ENCODE peak calls at places on chromosomes 7 and 10, in eight cellular contexts. One of them, this sample, is unnamed.

GRCh38 chr7:130486963-130487324 is 4.9 kb upstream of the MEST start:
- DNase-seq in GM12864: no peak
- DNase-seq in adrenal gland: no peak
- DNase-seq in A549: no peak
- DNase-seq in ovary: no peak
- DNase-seq in AG10803: no peak
- DNase-seq in progenitor cell of endocrine pancreas: no peak
- DNase-seq in AG09309: no peak
- DNase-seq in this sample: no peak

GRCh38 chr7:2016021-2016631 is 216.6 kb downstream of the MAD1L1 start:
- DNase-seq in adrenal gland: no peak
- DNase-seq in progenitor cell of endocrine pancreas: no peak
- DNase-seq in AG10803: no peak
- DNase-seq in A549: no peak
- DNase-seq in ovary: no peak
- DNase-seq in GM12864: no peak
- DNase-seq in AG09309: no peak
- DNase-seq in this sample: no peak

GRCh38 chr10:8407561-8408021 is 353.1 kb downstream of the GATA3 start:
- DNase-seq in adrenal gland: no peak
- DNase-seq in GM12864: no peak
- DNase-seq in ovary: no peak
- DNase-seq in AG09309: no peak
- DNase-seq in progenitor cell of endocrine pancreas: no peak
- DNase-seq in AG10803: no peak
- DNase-seq in A549: peak
- DNase-seq in this sample: no peak

GRCh38 chr7:100102950-100103840 is 1.8 kb downstream of the AP4M1 start:
- DNase-seq in progenitor cell of endocrine pancreas: no peak
- DNase-seq in A549: no peak
- DNase-seq in AG10803: peak
- DNase-seq in adrenal gland: no peak
- DNase-seq in ovary: no peak
- DNase-seq in AG09309: peak
- DNase-seq in GM12864: no peak
- DNase-seq in this sample: no peak

GRCh38 chr10:22712959-22713852 is 1.2 kb downstream of the PIP4K2A start:
- DNase-seq in AG09309: no peak
- DNase-seq in ovary: peak
- DNase-seq in A549: no peak
- DNase-seq in GM12864: no peak
- DNase-seq in AG10803: peak
- DNase-seq in adrenal gland: peak
- DNase-seq in progenitor cell of endocrine pancreas: peak
- DNase-seq in this sample: peak

GRCh38 chr10:101643546-101643945 is 51.4 kb downstream of the FBXW4 start:
- DNase-seq in GM12864: no peak
- DNase-seq in adrenal gland: no peak
- DNase-seq in A549: no peak
- DNase-seq in AG09309: no peak
- DNase-seq in AG10803: no peak
- DNase-seq in ovary: no peak
- DNase-seq in progenitor cell of endocrine pancreas: no peak
- DNase-seq in this sample: no peak

GRCh38 chr10:44787480-44788075 is 123.6 kb upstream of the TMEM72 start:
- DNase-seq in AG10803: no peak
- DNase-seq in adrenal gland: no peak
- DNase-seq in ovary: no peak
- DNase-seq in A549: no peak
- DNase-seq in AG09309: no peak
- DNase-seq in GM12864: no peak
- DNase-seq in progenitor cell of endocrine pancreas: no peak
- DNase-seq in this sample: no peak

GRCh38 chr7:73342645-73343044 is 14.7 kb downstream of the FKBP6 start:
- DNase-seq in AG09309: no peak
- DNase-seq in adrenal gland: no peak
- DNase-seq in progenitor cell of endocrine pancreas: no peak
- DNase-seq in A549: peak
- DNase-seq in ovary: no peak
- DNase-seq in GM12864: no peak
- DNase-seq in AG10803: peak
- DNase-seq in this sample: no peak

GRCh38 chr10:1187151-1187854 is 131.1 kb downstream of the WDR37 start:
- DNase-seq in AG09309: no peak
- DNase-seq in adrenal gland: no peak
- DNase-seq in A549: no peak
- DNase-seq in AG10803: no peak
- DNase-seq in GM12864: no peak
- DNase-seq in ovary: no peak
- DNase-seq in progenitor cell of endocrine pancreas: no peak
- DNase-seq in this sample: no peak

GRCh38 chr7:130880668-130881067 is 146.7 kb upstream of the KLF14 start:
- DNase-seq in AG10803: no peak
- DNase-seq in A549: no peak
- DNase-seq in AG09309: no peak
- DNase-seq in ovary: no peak
- DNase-seq in adrenal gland: no peak
- DNase-seq in GM12864: no peak
- DNase-seq in progenitor cell of endocrine pancreas: no peak
- DNase-seq in this sample: no peak

GRCh38 chr7:12619461-12620069 is 49.0 kb downstream of the SCIN start:
- DNase-seq in ovary: no peak
- DNase-seq in A549: no peak
- DNase-seq in AG10803: no peak
- DNase-seq in progenitor cell of endocrine pancreas: no peak
- DNase-seq in GM12864: no peak
- DNase-seq in AG09309: no peak
- DNase-seq in adrenal gland: no peak
- DNase-seq in this sample: no peak

GRCh38 chr7:76296743-76297740 is 5.4 kb upstream of the HSPB1 start:
- DNase-seq in adrenal gland: no peak
- DNase-seq in A549: peak
- DNase-seq in ovary: peak
- DNase-seq in GM12864: no peak
- DNase-seq in AG10803: peak
- DNase-seq in AG09309: peak
- DNase-seq in progenitor cell of endocrine pancreas: no peak
- DNase-seq in this sample: no peak

GRCh38 chr10:34157501-34157900 is 657.6 kb downstream of the PARD3 start:
- DNase-seq in progenitor cell of endocrine pancreas: no peak
- DNase-seq in A549: no peak
- DNase-seq in adrenal gland: no peak
- DNase-seq in AG09309: no peak
- DNase-seq in GM12864: no peak
- DNase-seq in AG10803: peak
- DNase-seq in ovary: no peak
- DNase-seq in this sample: no peak

GRCh38 chr7:102322202-102322715 is 34.0 kb downstream of the SPDYE6 start:
- DNase-seq in ovary: no peak
- DNase-seq in A549: no peak
- DNase-seq in AG10803: no peak
- DNase-seq in adrenal gland: no peak
- DNase-seq in GM12864: no peak
- DNase-seq in AG09309: no peak
- DNase-seq in progenitor cell of endocrine pancreas: no peak
- DNase-seq in this sample: no peak

GRCh38 chr7:121337398-121337797 is 8.6 kb downstream of the WNT16 start:
- DNase-seq in adrenal gland: no peak
- DNase-seq in AG10803: peak
- DNase-seq in A549: no peak
- DNase-seq in GM12864: no peak
- DNase-seq in AG09309: no peak
- DNase-seq in progenitor cell of endocrine pancreas: no peak
- DNase-seq in ovary: no peak
- DNase-seq in this sample: no peak

GRCh38 chr10:68992721-68993440 is 4.3 kb downstream of the KIFBP start:
- DNase-seq in adrenal gland: peak
- DNase-seq in ovary: peak
- DNase-seq in GM12864: no peak
- DNase-seq in A549: no peak
- DNase-seq in AG10803: peak
- DNase-seq in AG09309: peak
- DNase-seq in progenitor cell of endocrine pancreas: no peak
- DNase-seq in this sample: no peak

DNA sequence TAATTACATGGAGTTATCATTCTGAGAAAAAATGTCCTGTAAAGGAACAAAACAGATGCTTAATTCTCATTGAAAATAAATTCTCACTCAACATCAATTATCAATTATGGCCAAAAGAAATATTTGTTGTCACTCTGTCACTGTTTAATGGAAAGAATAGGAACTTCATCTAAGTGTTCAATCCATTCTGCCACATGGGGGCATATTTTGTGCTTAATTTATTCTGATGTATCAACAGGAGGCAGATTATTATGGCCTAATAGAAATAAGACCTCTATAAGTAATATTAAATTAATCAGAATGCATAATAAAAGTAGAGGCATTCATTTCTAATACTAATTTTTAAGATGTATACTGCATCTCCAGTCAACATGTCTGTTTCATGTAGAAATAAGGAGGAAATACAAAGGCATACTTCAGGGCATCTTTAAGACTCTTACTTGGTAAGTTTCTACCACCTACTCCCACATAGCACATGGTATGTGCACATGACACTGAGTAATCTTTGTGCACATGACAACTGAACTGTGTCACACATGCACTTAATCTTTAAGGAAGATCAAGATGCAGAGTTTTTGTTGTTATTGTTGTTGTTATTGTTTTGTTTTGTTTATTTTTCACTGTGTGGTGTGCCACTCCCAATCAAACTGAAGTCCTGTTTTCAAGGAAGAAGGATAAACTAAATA is 420.4 kb upstream of the SEMA3A start:
- DNase-seq in A549: peak
- DNase-seq in AG09309: no peak
- DNase-seq in adrenal gland: no peak
- DNase-seq in AG10803: no peak
- DNase-seq in progenitor cell of endocrine pancreas: no peak
- DNase-seq in GM12864: no peak
- DNase-seq in ovary: no peak
- DNase-seq in this sample: no peak
- TF ChIP-seq CTCF in A549: peak
- TF ChIP-seq CTCF in AG09309: peak
- TF ChIP-seq CTCF in adrenal gland: no peak
- TF ChIP-seq CTCF in AG10803: no peak
- TF ChIP-seq CTCF in progenitor cell of endocrine pancreas: peak
- TF ChIP-seq CTCF in GM12864: no peak
- TF ChIP-seq CTCF in ovary: no peak
- TF ChIP-seq CTCF in this sample: no peak

DNA sequence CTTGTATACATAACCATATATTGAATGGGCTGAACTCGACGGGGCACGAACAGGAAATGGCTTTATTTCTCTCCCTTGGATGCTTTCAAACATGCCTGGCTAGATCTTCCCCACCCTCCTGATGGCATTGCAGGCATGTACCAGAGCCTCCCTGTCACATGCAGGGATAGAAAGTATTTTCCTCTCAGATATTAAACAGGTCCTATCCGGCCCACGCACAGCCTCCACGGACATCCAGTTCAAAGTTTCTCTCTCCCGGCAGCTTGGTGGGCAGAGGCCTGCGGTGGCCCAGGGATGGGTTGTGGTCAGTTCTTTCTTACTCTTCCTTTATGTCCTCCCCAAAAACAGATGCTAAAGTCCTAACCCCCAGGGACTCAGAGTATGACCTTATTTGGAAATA is 422.2 kb downstream of the RPS24 start:
- DNase-seq in adrenal gland: no peak
- DNase-seq in ovary: no peak
- DNase-seq in A549: no peak
- DNase-seq in AG09309: no peak
- DNase-seq in AG10803: no peak
- DNase-seq in GM12864: no peak
- DNase-seq in progenitor cell of endocrine pancreas: no peak
- DNase-seq in this sample: no peak
- TF ChIP-seq CTCF in adrenal gland: no peak
- TF ChIP-seq CTCF in ovary: no peak
- TF ChIP-seq CTCF in A549: no peak
- TF ChIP-seq CTCF in AG09309: no peak
- TF ChIP-seq CTCF in AG10803: no peak
- TF ChIP-seq CTCF in GM12864: no peak
- TF ChIP-seq CTCF in progenitor cell of endocrine pancreas: no peak
- TF ChIP-seq CTCF in this sample: no peak

GRCh38 chr7:33109758-33110238 is 594 bp upstream of the RP9 start:
- DNase-seq in AG09309: no peak
- DNase-seq in progenitor cell of endocrine pancreas: no peak
- DNase-seq in A549: peak
- DNase-seq in GM12864: no peak
- DNase-seq in AG10803: no peak
- DNase-seq in ovary: no peak
- DNase-seq in adrenal gland: peak
- DNase-seq in this sample: no peak

GRCh38 chr7:33111614-33112013 is 2.4 kb upstream of the RP9 start:
- DNase-seq in GM12864: no peak
- DNase-seq in progenitor cell of endocrine pancreas: no peak
- DNase-seq in A549: no peak
- DNase-seq in ovary: no peak
- DNase-seq in AG09309: no peak
- DNase-seq in AG10803: no peak
- DNase-seq in adrenal gland: no peak
- DNase-seq in this sample: no peak

GRCh38 chr7:33107136-33108066 is 1.8 kb downstream of the RP9 start:
- DNase-seq in GM12864: no peak
- DNase-seq in A549: peak
- DNase-seq in AG10803: peak
- DNase-seq in AG09309: no peak
- DNase-seq in ovary: no peak
- DNase-seq in progenitor cell of endocrine pancreas: no peak
- DNase-seq in adrenal gland: peak
- DNase-seq in this sample: peak

GRCh38 chr7:33108931-33109757 is at the start of gene RP9:
- DNase-seq in AG10803: peak
- DNase-seq in AG09309: no peak
- DNase-seq in A549: peak
- DNase-seq in GM12864: no peak
- DNase-seq in ovary: peak
- DNase-seq in adrenal gland: peak
- DNase-seq in progenitor cell of endocrine pancreas: peak
- DNase-seq in this sample: peak

GRCh38 chr7:33108591-33108930 is 643 bp downstream of the RP9 start:
- DNase-seq in AG09309: no peak
- DNase-seq in ovary: no peak
- DNase-seq in progenitor cell of endocrine pancreas: no peak
- DNase-seq in adrenal gland: no peak
- DNase-seq in GM12864: no peak
- DNase-seq in A549: no peak
- DNase-seq in AG10803: peak
- DNase-seq in this sample: no peak
- TF ChIP-seq CTCF in AG09309: peak
- TF ChIP-seq CTCF in ovary: no peak
- TF ChIP-seq CTCF in progenitor cell of endocrine pancreas: peak
- TF ChIP-seq CTCF in adrenal gland: peak
- TF ChIP-seq CTCF in GM12864: no peak
- TF ChIP-seq CTCF in A549: no peak
- TF ChIP-seq CTCF in AG10803: no peak
- TF ChIP-seq CTCF in this sample: no peak

GRCh38 chr10:28012990-28013389 is 14.1 kb upstream of the ODAD2 start:
- DNase-seq in adrenal gland: no peak
- DNase-seq in AG09309: no peak
- DNase-seq in progenitor cell of endocrine pancreas: no peak
- DNase-seq in A549: no peak
- DNase-seq in AG10803: no peak
- DNase-seq in ovary: no peak
- DNase-seq in GM12864: no peak
- DNase-seq in this sample: no peak
- TF ChIP-seq CTCF in adrenal gland: no peak
- TF ChIP-seq CTCF in AG09309: no peak
- TF ChIP-seq CTCF in progenitor cell of endocrine pancreas: no peak
- TF ChIP-seq CTCF in A549: no peak
- TF ChIP-seq CTCF in AG10803: no peak
- TF ChIP-seq CTCF in ovary: no peak
- TF ChIP-seq CTCF in GM12864: no peak
- TF ChIP-seq CTCF in this sample: no peak

GRCh38 chr7:154353385-154353784 is 301.2 kb downstream of the DPP6 start:
- DNase-seq in AG09309: no peak
- DNase-seq in adrenal gland: no peak
- DNase-seq in progenitor cell of endocrine pancreas: no peak
- DNase-seq in GM12864: no peak
- DNase-seq in ovary: no peak
- DNase-seq in A549: no peak
- DNase-seq in AG10803: no peak
- DNase-seq in this sample: no peak
- TF ChIP-seq CTCF in AG09309: no peak
- TF ChIP-seq CTCF in adrenal gland: no peak
- TF ChIP-seq CTCF in progenitor cell of endocrine pancreas: no peak
- TF ChIP-seq CTCF in GM12864: no peak
- TF ChIP-seq CTCF in ovary: no peak
- TF ChIP-seq CTCF in A549: no peak
- TF ChIP-seq CTCF in AG10803: no peak
- TF ChIP-seq CTCF in this sample: no peak

This sample was measured in GM10248.